ENCODE peak calls at places on chromosomes 2 and 18, in five cellular contexts. W, B, H, L and Z are unnamed samples.

GRCh38 chr18:58117685-58118403 is 73.8 kb downstream of the NEDD4L start:
- DNase-seq in W (peak), B (peak), H (peak), L (peak), Z (no peak)

GRCh38 chr18:21740474-21740723 is 193 bp upstream of the MIB1 start:
- DNase-seq in W (peak), B (peak), H (peak), L (peak), Z (no peak)

GRCh38 chr18:62281684-62282083 is 43.4 kb upstream of the TNFRSF11A start:
- DNase-seq in W (no peak), B (peak), H (no peak), L (no peak), Z (no peak)

GRCh38 chr18:10454800-10455550 is 540 bp downstream of the APCDD1 start:
- DNase-seq in W (no peak), B (peak), H (peak), L (no peak), Z (no peak)

GRCh38 chr2:215958231-215958630 is 55.1 kb downstream of the MREG start:
- DNase-seq in W (no peak), B (no peak), H (no peak), L (no peak), Z (no peak)

GRCh38 chr18:22398464-22398863 is 19.3 kb downstream of the CTAGE1 start:
- DNase-seq in W (no peak), B (no peak), H (no peak), L (no peak), Z (no peak)

GRCh38 chr2:129319422-129319717 is 660.1 kb upstream of the RAB6C start:
- DNase-seq in W (no peak), B (no peak), H (no peak), L (no peak), Z (no peak)

GRCh38 chr2:48148841-48149240 is 242.5 kb upstream of the FBXO11 start:
- DNase-seq in W (peak), B (no peak), H (no peak), L (no peak), Z (no peak)

GRCh38 chr18:62033756-62034155 is 140.9 kb upstream of the RNF152 start:
- DNase-seq in W (no peak), B (no peak), H (no peak), L (no peak), Z (no peak)

GRCh38 chr2:119255760-119256573 is 32.3 kb downstream of the STEAP3 start:
- DNase-seq in W (peak), B (peak), H (peak), L (peak), Z (no peak)

GRCh38 chr2:201697899-201698298 is 545 bp downstream of the MPP4 start:
- DNase-seq in W (no peak), B (peak), H (no peak), L (no peak), Z (no peak)

DNA sequence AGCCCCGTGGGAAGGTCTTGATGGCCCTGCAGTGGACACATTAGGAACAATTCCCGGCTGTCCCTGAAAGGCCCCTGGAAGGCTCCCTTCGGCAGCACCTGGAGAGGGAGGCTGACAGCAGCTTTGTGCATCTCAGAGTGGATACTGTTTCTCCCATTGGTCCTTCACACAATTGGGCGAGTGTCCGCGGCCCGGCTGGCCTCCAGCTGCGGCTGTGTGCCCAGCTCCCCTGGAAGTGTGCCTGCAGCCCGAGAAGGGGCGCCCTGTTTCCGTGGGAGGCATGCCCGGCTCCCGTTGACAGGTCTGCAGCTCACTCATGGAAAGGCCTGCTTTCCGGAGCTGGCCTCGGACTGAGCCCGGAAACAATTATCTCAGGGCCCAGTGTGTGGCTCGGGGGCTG is 103.7 kb downstream of the LPIN1 start:
- DNase-seq in W (no peak), B (no peak), H (no peak), L (no peak), Z (no peak)
- TF ChIP-seq MAFK in W (no peak), B (no peak), H (no peak), L (no peak), Z (no peak)

GRCh38 chr2:97711394-97711711 is 2.0 kb upstream of the ZAP70 start:
- DNase-seq in W (no peak), B (no peak), H (no peak), L (no peak), Z (no peak)
- TF ChIP-seq MAFK in W (no peak), B (no peak), H (no peak), L (no peak), Z (no peak)

GRCh38 chr18:63451774-63452173 is 25.0 kb upstream of the SERPINB5 start:
- DNase-seq in W (peak), B (no peak), H (no peak), L (no peak), Z (no peak)
- TF ChIP-seq MAFK in W (no peak), B (no peak), H (no peak), L (no peak), Z (no peak)

GRCh38 chr2:67652679-67653078 is 255.5 kb downstream of the ETAA1 start:
- DNase-seq in W (no peak), B (no peak), H (no peak), L (no peak), Z (no peak)

GRCh38 chr2:67645280-67646255 is 248.4 kb downstream of the ETAA1 start:
- DNase-seq in W (no peak), B (peak), H (no peak), L (no peak), Z (no peak)

GRCh38 chr2:67650292-67651133 is 253.4 kb downstream of the ETAA1 start:
- DNase-seq in W (peak), B (peak), H (peak), L (peak), Z (peak)

GRCh38 chr2:67646714-67647333 is 249.7 kb downstream of the ETAA1 start:
- DNase-seq in W (no peak), B (no peak), H (no peak), L (no peak), Z (no peak)

DNA sequence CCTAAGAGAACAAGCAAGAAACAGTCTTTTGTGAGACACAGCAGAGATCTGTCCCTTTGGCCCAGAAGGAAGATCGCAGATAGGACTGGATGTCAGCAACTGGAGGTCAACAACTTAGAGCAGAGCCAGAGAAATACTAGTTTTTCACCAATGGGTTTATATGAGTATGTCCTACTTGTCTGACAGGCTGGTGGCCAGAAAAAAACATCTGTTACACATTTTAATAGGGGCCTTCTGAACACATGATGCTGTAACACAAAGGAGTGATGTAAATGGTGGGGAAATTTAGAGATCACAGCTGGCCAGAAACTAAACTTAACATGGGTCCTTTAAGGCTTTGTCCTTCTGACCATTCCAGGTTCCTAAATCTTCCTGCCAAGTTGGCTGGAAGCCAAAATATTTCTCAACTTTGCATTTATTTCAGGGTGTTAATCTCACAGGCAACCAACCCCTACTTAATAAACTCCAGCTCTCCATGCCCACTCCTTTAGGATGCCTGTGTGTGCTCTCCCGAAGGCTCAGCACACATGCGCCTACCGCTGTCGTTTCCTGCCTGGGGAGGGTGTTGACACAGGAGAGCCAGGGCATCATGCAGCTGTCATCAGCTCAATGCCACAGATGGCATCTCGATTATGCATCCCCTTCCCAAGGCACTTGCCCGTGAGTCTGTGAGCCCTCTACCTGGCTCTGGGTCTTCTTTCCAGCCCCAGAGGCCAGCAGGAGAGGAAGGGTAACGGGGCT is 252.4 kb downstream of the ETAA1 start:
- DNase-seq in W (no peak), B (peak), H (peak), L (no peak), Z (no peak)
- TF ChIP-seq MAFK in W (no peak), B (no peak), H (no peak), L (no peak), Z (no peak)

GRCh38 chr2:63843791-63844190 is 2.1 kb downstream of the UGP2 start:
- DNase-seq in W (no peak), B (no peak), H (no peak), L (no peak), Z (no peak)

GRCh38 chr2:63840785-63841253 is 877 bp upstream of the UGP2 start:
- DNase-seq in W (peak), B (peak), H (peak), L (peak), Z (peak)

GRCh38 chr2:63841254-63842022 is at the start of gene UGP2:
- DNase-seq in W (peak), B (peak), H (peak), L (peak), Z (peak)

GRCh38 chr2:63843093-63843492 is 1.4 kb downstream of the UGP2 start:
- DNase-seq in W (no peak), B (no peak), H (no peak), L (no peak), Z (no peak)

GRCh38 chr2:63842149-63843061 is 709 bp downstream of the UGP2 start:
- DNase-seq in W (peak), B (peak), H (peak), L (peak), Z (no peak)
- TF ChIP-seq MAFK in W (no peak), B (no peak), H (no peak), L (no peak), Z (no peak)

GRCh38 chr2:157853820-157854219 is 22.3 kb downstream of the ACVR1 start:
- DNase-seq in W (no peak), B (no peak), H (no peak), L (no peak), Z (no peak)

GRCh38 chr2:157853211-157853610 is 22.9 kb downstream of the ACVR1 start:
- DNase-seq in W (peak), B (no peak), H (no peak), L (no peak), Z (no peak)

GRCh38 chr2:157845081-157845480 is 31.0 kb downstream of the ACVR1 start:
- DNase-seq in W (no peak), B (no peak), H (no peak), L (no peak), Z (no peak)

GRCh38 chr2:157848242-157848641 is 27.9 kb downstream of the ACVR1 start:
- DNase-seq in W (no peak), B (no peak), H (no peak), L (no peak), Z (no peak)

DNA sequence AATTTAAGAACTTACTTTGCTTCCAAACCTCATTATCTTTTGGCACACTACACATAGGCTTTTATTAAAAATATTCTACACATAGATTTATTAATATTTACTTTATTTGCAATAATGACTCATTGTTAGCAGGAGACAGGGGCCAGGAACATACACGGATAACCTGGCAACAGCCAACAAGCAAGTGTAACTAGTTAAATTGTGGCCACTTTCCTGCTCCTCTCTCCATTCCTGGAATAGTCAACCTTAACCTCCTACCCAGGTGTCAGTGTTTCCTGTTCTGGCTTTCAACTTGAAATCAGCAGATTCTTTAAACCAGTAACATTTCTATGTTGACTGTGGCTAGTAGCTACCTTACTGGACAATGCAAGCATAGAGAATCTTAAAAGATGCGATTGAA is 26.5 kb downstream of the ACVR1 start:
- DNase-seq in W (no peak), B (no peak), H (peak), L (no peak), Z (no peak)
- TF ChIP-seq MAFK in W (no peak), B (no peak), H (no peak), L (no peak), Z (no peak)

DNA sequence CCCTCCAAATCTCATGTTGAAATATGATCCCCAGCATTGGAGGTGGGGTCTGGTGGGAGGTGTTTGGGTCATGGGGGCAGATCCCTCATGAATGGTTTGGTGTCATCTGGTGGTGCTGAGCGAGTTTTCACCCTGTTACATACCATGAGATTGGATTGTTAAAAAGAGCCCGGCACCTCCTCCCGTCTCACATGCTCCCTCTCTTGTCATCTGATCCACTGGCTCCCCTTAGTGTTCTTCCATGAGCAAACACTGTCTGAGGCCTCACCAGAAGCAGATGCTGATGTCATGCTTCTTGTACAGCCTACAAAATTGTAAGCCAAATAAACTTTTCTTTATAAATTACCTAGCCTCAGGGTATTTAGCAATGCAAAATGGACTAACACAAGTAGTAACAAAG is 405.0 kb upstream of the SLC39A10 start:
- DNase-seq in W (no peak), B (no peak), H (no peak), L (no peak), Z (peak)
- TF ChIP-seq MAFK in W (no peak), B (no peak), H (no peak), L (no peak), Z (no peak)

GRCh38 chr2:35510641-35511040 is 844.9 kb upstream of the CRIM1 start:
- DNase-seq in W (no peak), B (no peak), H (no peak), L (no peak), Z (no peak)
- TF ChIP-seq MAFK in W (no peak), B (no peak), H (no peak), L (no peak), Z (no peak)

GRCh38 chr2:152513681-152514080 is 178.7 kb downstream of the FMNL2 start:
- DNase-seq in W (no peak), B (peak), H (peak), L (no peak), Z (no peak)
- TF ChIP-seq MAFK in W (no peak), B (no peak), H (no peak), L (no peak), Z (no peak)